ENCODE peak calls at places on chromosomes 2 and 18, in six cellular contexts. F is HepG2, H is SK-N-SH, W is HCT116, Q is GM12878, D is K562. X is an unnamed sample.

GRCh38 chr2:133633851-133634250 is 65.6 kb upstream of the NCKAP5 start:
- DNase-seq in F (no peak), H (no peak), W (no peak), Q (no peak), D (no peak), X (no peak)

GRCh38 chr18:46333371-46334199 is 229.4 kb downstream of the HAUS1 start:
- DNase-seq in F (no peak), H (peak), W (peak), Q (no peak), D (no peak), X (peak)

GRCh38 chr2:80068068-80068467 is 236.5 kb downstream of the LRRTM1 start:
- DNase-seq in F (no peak), H (no peak), W (no peak), Q (no peak), D (no peak), X (no peak)

GRCh38 chr18:22828171-22828570 is 105.0 kb upstream of the RBBP8 start:
- DNase-seq in F (no peak), H (no peak), W (no peak), Q (no peak), D (no peak), X (no peak)

GRCh38 chr2:136444323-136444722 is 321.0 kb upstream of the THSD7B start:
- DNase-seq in F (no peak), H (no peak), W (no peak), Q (no peak), D (no peak), X (no peak)

GRCh38 chr18:59593291-59593717 is 103.9 kb downstream of the CCBE1 start:
- DNase-seq in F (no peak), H (no peak), W (no peak), Q (no peak), D (no peak), X (no peak)

GRCh38 chr2:150478206-150478974 is 9.1 kb downstream of the RND3 start:
- DNase-seq in F (no peak), H (no peak), W (no peak), Q (no peak), D (no peak), X (peak)

GRCh38 chr2:106053116-106053515 is 141.0 kb downstream of the UXS1 start:
- DNase-seq in F (no peak), H (no peak), W (peak), Q (no peak), D (no peak), X (no peak)

GRCh38 chr2:158740591-158740990 is 54.5 kb upstream of the DAPL1 start:
- DNase-seq in F (no peak), H (no peak), W (no peak), Q (no peak), D (no peak), X (no peak)

GRCh38 chr2:173204316-173204715 is 128.7 kb downstream of the MAP3K20 start:
- DNase-seq in F (no peak), H (peak), W (no peak), Q (no peak), D (no peak), X (no peak)

GRCh38 chr2:95099910-95100309 is 21.7 kb downstream of the MRPS5 start:
- DNase-seq in F (no peak), H (no peak), W (no peak), Q (no peak), D (no peak), X (no peak)

GRCh38 chr18:32998285-32998684 is 225.5 kb upstream of the KLHL14 start:
- DNase-seq in F (no peak), H (no peak), W (no peak), Q (no peak), D (no peak), X (no peak)

GRCh38 chr2:28663359-28663758 is 88.3 kb upstream of the PPP1CB start:
- DNase-seq in F (peak), H (no peak), W (no peak), Q (no peak), D (no peak), X (no peak)

GRCh38 chr2:8602809-8603208 is 79.0 kb upstream of the ID2 start:
- DNase-seq in F (no peak), H (no peak), W (no peak), Q (peak), D (no peak), X (peak)

GRCh38 chr2:221532641-221533040 is 39.5 kb downstream of the EPHA4 start:
- DNase-seq in F (no peak), H (no peak), W (no peak), Q (no peak), D (no peak), X (no peak)

GRCh38 chr2:22020101-22020742 is 896.5 kb downstream of the TDRD15 start:
- DNase-seq in F (no peak), H (no peak), W (no peak), Q (no peak), D (no peak), X (no peak)

GRCh38 chr2:216648105-216648504 is 14.9 kb downstream of the IGFBP2 start:
- DNase-seq in F (no peak), H (no peak), W (no peak), Q (no peak), D (no peak), X (no peak)

GRCh38 chr2:143936758-143937562 is 583.0 kb downstream of the ZEB2 start:
- DNase-seq in F (no peak), H (peak), W (no peak), Q (no peak), D (no peak), X (no peak)

GRCh38 chr18:79204889-79205807 is 136.0 kb downstream of the ATP9B start:
- DNase-seq in F (no peak), H (no peak), W (no peak), Q (no peak), D (no peak), X (no peak)

GRCh38 chr2:200863655-200864205 is 728 bp downstream of the CLK1 start:
- DNase-seq in F (no peak), H (no peak), W (no peak), Q (no peak), D (no peak), X (no peak)

GRCh38 chr2:200432296-200432695 is 77.6 kb downstream of the KCTD18 start:
- DNase-seq in F (no peak), H (no peak), W (no peak), Q (no peak), D (no peak), X (no peak)

GRCh38 chr18:13136056-13136688 is 82.4 kb upstream of the LDLRAD4 start:
- DNase-seq in F (no peak), H (no peak), W (no peak), Q (no peak), D (no peak), X (no peak)

GRCh38 chr18:46393230-46393629 is 263.8 kb downstream of the LOXHD1 start:
- DNase-seq in F (no peak), H (peak), W (no peak), Q (no peak), D (peak), X (no peak)

GRCh38 chr2:200585730-200586643 is at the start of gene AOX1:
- DNase-seq in F (peak), H (peak), W (no peak), Q (no peak), D (no peak), X (no peak)

DNA sequence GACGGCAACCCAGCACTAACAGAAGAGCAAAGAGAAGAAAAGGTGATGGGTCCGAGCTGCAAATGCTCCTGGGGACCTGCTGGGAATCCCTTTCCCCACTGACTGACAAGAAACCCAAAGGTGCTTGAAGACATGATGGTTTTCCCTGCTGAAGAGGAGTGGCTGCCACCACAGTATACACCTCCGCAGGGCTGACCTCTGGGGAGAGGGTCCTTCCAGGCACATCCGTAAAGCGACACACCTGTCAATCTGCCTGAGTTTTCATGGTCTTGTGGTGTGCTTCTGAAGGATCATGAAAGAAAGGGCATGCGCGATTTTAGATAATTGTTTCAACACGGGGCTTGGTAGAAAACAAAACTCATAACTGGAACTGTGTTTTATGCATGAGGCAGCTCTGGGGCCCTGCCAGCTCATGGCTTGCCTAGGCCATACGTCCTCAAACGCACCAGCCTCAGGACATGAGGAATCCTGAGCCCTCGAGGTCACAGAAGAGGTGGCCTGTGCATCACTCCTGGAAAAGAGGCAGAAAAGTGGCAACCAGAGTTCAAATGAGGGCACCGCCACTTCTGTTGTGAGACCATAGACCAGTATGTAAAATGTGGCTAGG is 51.8 kb downstream of the SERTAD2 start:
- DNase-seq in F (no peak), H (no peak), W (no peak), Q (no peak), D (no peak), X (no peak)
- TF ChIP-seq JUND in F (no peak), H (no peak), W (no peak), Q (no peak), D (no peak), X (no peak)

DNA sequence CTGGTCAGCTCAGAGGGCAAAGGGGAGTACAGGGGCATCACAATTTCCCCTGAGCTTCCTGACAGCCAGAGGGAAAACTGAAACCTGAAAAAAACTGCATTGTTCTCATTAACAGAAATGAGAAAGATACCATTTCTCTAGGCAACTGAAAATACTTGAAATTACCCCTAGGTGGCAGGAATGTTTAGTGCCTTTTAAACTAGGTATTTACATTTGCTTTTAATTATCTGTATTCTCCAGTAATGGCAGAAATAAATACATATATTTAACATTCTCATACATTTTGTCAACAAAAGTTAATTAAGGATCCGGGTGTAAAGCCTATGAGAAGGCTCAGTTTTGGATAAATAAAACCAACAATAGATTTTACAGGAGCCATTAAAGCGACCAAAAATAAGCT is 34.5 kb downstream of the RPL31 start:
- DNase-seq in F (peak), H (peak), W (no peak), Q (no peak), D (peak), X (peak)
- TF ChIP-seq JUND in F (no peak), H (no peak), W (no peak), Q (no peak), D (no peak), X (no peak)

GRCh38 chr2:63721082-63721424 is 120.6 kb upstream of the UGP2 start:
- DNase-seq in F (no peak), H (peak), W (no peak), Q (no peak), D (no peak), X (no peak)

GRCh38 chr2:63710732-63711131 is 122.0 kb downstream of the MDH1 start:
- DNase-seq in F (no peak), H (no peak), W (no peak), Q (no peak), D (no peak), X (no peak)

GRCh38 chr2:63719052-63719451 is 122.6 kb upstream of the UGP2 start:
- DNase-seq in F (no peak), H (no peak), W (no peak), Q (no peak), D (no peak), X (no peak)

GRCh38 chr2:63712748-63713147 is 124.0 kb downstream of the MDH1 start:
- DNase-seq in F (no peak), H (no peak), W (no peak), Q (no peak), D (no peak), X (no peak)

DNA sequence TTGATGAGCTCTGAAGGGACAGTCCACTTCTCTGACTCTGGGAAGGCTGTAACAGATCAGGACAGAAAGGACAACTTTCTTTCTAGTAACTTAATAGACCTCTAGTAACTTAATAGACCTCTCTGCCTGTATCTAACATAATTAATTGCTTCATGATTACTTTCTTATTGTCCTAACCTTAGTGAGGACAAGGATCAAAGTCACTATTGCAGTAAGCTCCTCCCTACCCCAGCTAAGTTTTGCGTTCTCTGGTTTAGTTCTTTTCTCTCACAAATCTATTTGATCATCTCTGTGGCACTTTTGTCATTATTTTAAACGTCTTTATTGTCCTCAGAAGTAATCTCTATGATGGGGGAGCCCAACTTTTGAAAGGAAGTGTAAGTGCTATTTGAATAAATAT is 125.5 kb upstream of the UGP2 start:
- DNase-seq in F (no peak), H (no peak), W (no peak), Q (no peak), D (no peak), X (no peak)
- TF ChIP-seq JUND in F (no peak), H (no peak), W (no peak), Q (no peak), D (no peak), X (no peak)

DNA sequence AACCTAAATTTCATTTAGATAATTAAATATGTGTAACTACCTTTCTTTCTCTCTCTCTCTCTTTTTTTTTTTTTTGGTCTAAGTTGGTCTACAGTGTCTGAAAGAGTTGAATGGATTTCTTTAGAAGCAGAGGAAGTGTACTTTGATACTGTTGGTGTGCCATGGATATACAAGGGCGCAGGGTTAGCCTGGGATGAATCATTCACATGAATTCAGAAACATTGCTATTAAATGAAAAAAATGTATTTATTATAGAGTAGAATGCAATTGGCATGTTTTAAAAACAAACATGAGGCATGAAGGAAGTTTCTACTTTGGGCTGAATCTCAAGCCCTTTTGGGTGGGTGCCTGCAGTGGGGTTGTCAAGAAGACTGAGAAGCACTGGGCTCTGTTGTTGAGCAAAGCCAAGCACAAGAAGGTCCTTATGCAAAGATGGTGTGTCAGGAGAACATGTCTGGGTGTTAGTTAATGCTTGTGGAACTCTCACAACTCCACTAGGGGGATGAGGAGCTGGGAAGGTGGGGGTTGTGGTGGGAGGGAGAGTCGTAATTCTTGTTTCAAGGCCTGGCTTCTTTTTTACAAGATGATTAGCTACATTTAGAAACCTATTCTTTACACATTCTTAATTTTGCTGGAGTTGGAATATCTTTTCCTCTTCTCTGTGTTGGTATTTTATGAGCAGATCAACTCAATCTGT is 57.9 kb downstream of the LYPD6 start:
- DNase-seq in F (no peak), H (peak), W (no peak), Q (no peak), D (peak), X (peak)
- TF ChIP-seq JUND in F (no peak), H (no peak), W (no peak), Q (no peak), D (no peak), X (no peak)

GRCh38 chr2:37361416-37361815 is 17.0 kb downstream of the QPCT start:
- DNase-seq in F (no peak), H (no peak), W (no peak), Q (no peak), D (no peak), X (no peak)
- TF ChIP-seq JUND in F (no peak), H (no peak), W (no peak), Q (no peak), D (no peak), X (no peak)

DNA sequence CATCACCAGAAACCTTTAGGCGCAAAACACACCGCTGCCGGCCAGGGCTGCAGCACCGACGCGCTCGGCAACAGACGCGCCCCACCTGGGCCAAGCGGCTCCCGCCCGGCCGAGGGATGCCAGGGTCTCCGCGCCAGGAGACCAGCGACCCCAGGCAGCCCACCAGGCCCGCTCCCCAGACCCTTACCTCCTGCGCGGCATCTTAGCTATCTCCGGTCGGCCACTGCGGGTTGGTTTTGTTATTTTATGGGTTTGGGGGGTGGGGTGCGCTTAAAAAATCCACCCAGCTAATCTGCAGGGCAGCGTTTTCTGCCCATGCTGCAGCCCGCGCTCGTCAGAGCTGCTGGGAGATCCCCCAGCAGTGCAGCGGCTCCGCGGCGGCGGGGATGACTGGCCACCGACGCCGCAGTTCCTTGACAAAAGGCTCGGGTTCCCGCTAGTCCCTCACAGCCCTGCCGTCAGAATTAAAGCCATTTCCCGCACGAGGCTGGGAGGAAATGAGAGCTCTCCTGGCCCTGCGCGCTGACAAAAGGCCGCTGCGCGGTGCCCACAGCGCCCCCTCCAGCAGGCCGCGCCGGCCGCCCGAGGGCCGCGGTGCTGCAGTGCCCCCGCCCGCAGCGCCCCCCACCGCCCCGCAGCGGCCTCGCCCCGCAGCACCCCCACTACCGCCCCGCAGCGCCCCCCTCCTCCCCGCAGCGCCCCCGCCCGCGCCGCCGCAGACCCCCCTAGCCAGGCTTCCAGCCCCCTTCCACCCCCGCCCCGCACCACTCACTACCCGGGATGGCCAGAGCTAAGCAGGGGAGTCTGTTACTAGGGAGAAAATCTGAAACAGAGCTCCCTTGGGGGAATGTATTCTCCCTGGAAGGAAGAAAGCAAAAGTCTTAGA is at the start of gene ADD2:
- DNase-seq in F (no peak), H (peak), W (no peak), Q (no peak), D (peak), X (no peak)
- TF ChIP-seq JUND in F (no peak), H (no peak), W (no peak), Q (no peak), D (no peak), X (no peak)

X was measured in T47D.